ENCODE peak calls at places on chromosomes 6 and 20, in five cellular contexts. S is left lung; E is activated T-cell treated with anti-CD3 and anti-CD28 coated beads, Interleukin-2, amount 50 U/mL, for 4 hours; W is right cardiac atrium; H is K562. J is an unnamed sample.
A peak's percentile ranks its signal among the peaks of the same experiment; 100 is the strongest.

GRCh38 chr20:35018578-35019371 is 63.1 kb downstream of the MYH7B start:
- ATAC-seq in S (no peak), W (no peak), H (no peak), E (no peak), J (no peak)

GRCh38 chr6:116144590-116144989 is 18.7 kb upstream of the COL10A1 start:
- ATAC-seq in W (peak; percentile 76), E (no peak), S (peak; percentile 44), H (peak; percentile 76), J (peak; percentile 89)

GRCh38 chr6:108432792-108433191 is 127.9 kb upstream of the FOXO3 start:
- ATAC-seq in H (no peak), S (peak; percentile 80), E (no peak), W (no peak), J (no peak)

GRCh38 chr20:32894711-32895355 is 36.1 kb downstream of the EFCAB8 start:
- ATAC-seq in S (no peak), E (no peak), W (no peak), H (no peak), J (no peak)

GRCh38 chr6:55713411-55713810 is 134.4 kb upstream of the HMGCLL1 start:
- ATAC-seq in S (peak; percentile 40), E (no peak), W (no peak), H (no peak), J (no peak)

GRCh38 chr6:28597217-28597835 is 71.6 kb downstream of the GPX5 start:
- ATAC-seq in W (no peak), S (peak; percentile 34), H (no peak), E (peak; percentile 52), J (peak; percentile 79)

GRCh38 chr20:48096957-48097890 is 311.9 kb upstream of the SULF2 start:
- ATAC-seq in E (no peak), H (peak; percentile 93), W (peak; percentile 30), S (no peak), J (no peak)

GRCh38 chr6:81088133-81088532 is 664.3 kb downstream of the TENT5A start:
- ATAC-seq in E (no peak), W (peak; percentile 69), H (no peak), S (no peak), J (no peak)

GRCh38 chr20:24646331-24646730 is 176.9 kb downstream of the SYNDIG1 start:
- ATAC-seq in S (no peak), E (no peak), W (no peak), H (no peak), J (no peak)

GRCh38 chr20:63837475-63837874 is 6.4 kb upstream of the ZBTB46 start:
- ATAC-seq in W (no peak), E (no peak), S (no peak), H (no peak), J (no peak)

GRCh38 chr6:39610229-39610628 is 115.0 kb downstream of the KIF6 start:
- ATAC-seq in S (peak; percentile 76), E (no peak), H (no peak), W (peak; percentile 48), J (no peak)

GRCh38 chr6:157488635-157489226 is 107.7 kb downstream of the ZDHHC14 start:
- ATAC-seq in S (no peak), E (no peak), H (peak; percentile 95), W (no peak), J (peak; percentile 72)

GRCh38 chr20:45059022-45059728 is 41.8 kb downstream of the KCNS1 start:
- ATAC-seq in S (no peak), H (no peak), E (peak; percentile 41), W (no peak), J (peak; percentile 29)

GRCh38 chr6:124064317-124065113 is 260.9 kb downstream of the NKAIN2 start:
- ATAC-seq in S (no peak), E (no peak), H (no peak), W (no peak), J (no peak)

GRCh38 chr20:51446656-51447055 is 95.9 kb downstream of the NFATC2 start:
- ATAC-seq in E (no peak), S (peak; percentile 42), H (no peak), W (peak; percentile 29), J (peak; percentile 49)

GRCh38 chr6:44178424-44179071 is 19.9 kb downstream of the CAPN11 start:
- ATAC-seq in S (no peak), E (no peak), H (no peak), W (no peak), J (no peak)

GRCh38 chr6:89840538-89840937 is 10.9 kb downstream of the CASP8AP2 start:
- ATAC-seq in H (peak; percentile 69), S (peak; percentile 60), E (no peak), W (peak; percentile 76), J (peak; percentile 70)

GRCh38 chr20:36847009-36847709 is 28.8 kb upstream of the TLDC2 start:
- ATAC-seq in W (peak; percentile 84), S (peak; percentile 57), E (no peak), H (no peak), J (no peak)

GRCh38 chr6:818191-818590 is 125.3 kb upstream of the EXOC2 start:
- ATAC-seq in S (no peak), W (no peak), H (no peak), E (peak; percentile 62), J (no peak)

GRCh38 chr6:1348675-1349074 is 36.8 kb downstream of the FOXQ1 start:
- ATAC-seq in E (no peak), S (peak; percentile 92), H (no peak), W (peak; percentile 98), J (no peak)

GRCh38 chr6:36131517-36132220 is 1.4 kb downstream of the MAPK13 start:
- ATAC-seq in E (peak; percentile 73), S (peak; percentile 12), H (peak; percentile 54), W (peak; percentile 18), J (peak; percentile 72)

GRCh38 chr6:64085126-64085525 is 449.5 kb downstream of the PHF3 start:
- ATAC-seq in W (no peak), H (no peak), E (no peak), S (no peak), J (no peak)

GRCh38 chr6:156622185-156622584 is 155.0 kb upstream of the ARID1B start:
- ATAC-seq in H (no peak), W (no peak), E (no peak), S (no peak), J (no peak)